ENCODE peak calls at places on chromosomes 12 and 14, in eight cellular contexts. L is T-helper 1 cell; D is head of caudate nucleus; K is GM04504; A is stimulated activated CD8-positive, alpha-beta memory T cell treated with anti-CD3 and anti-CD28 coated beads, Interleukin-12 subunit alpha, Interleukin-12 subunit beta, amount 100 ng/mL, for 1 hour; G is GM20000; M is CD8-positive, alpha-beta T cell; F is HL-60. J is an unnamed sample.

GRCh38 chr14:54480830-54481562 is 7.8 kb downstream of the GMFB start:
- DNase-seq in L (no peak), D (no peak), K (no peak), A (no peak), G (no peak), M (no peak), F (no peak), J (no peak)

GRCh38 chr12:52262286-52262685 is 12.2 kb upstream of the KRT86 start:
- DNase-seq in L (no peak), D (no peak), K (no peak), A (no peak), G (no peak), M (no peak), F (no peak), J (no peak)

GRCh38 chr12:87801860-87802720 is 227.1 kb downstream of the C12orf50 start:
- DNase-seq in L (no peak), D (no peak), K (no peak), A (no peak), G (no peak), M (no peak), F (no peak), J (no peak)

GRCh38 chr12:67452119-67452805 is 183.1 kb downstream of the CAND1 start:
- DNase-seq in L (peak), D (no peak), K (no peak), A (no peak), G (peak), M (no peak), F (no peak), J (no peak)

GRCh38 chr12:95790912-95791849 is 617 bp upstream of the NTN4 start:
- DNase-seq in L (no peak), D (peak), K (no peak), A (no peak), G (peak), M (peak), F (no peak), J (no peak)

GRCh38 chr12:115267891-115268290 is 583.9 kb upstream of the TBX3 start:
- DNase-seq in L (no peak), D (no peak), K (no peak), A (no peak), G (no peak), M (no peak), F (no peak), J (peak)

GRCh38 chr12:12791756-12792346 is 6.4 kb downstream of the APOLD1 start:
- DNase-seq in L (no peak), D (no peak), K (no peak), A (no peak), G (no peak), M (no peak), F (no peak), J (no peak)

GRCh38 chr12:65430571-65431306 is 152.3 kb downstream of the MSRB3 start:
- DNase-seq in L (no peak), D (no peak), K (no peak), A (no peak), G (no peak), M (no peak), F (no peak), J (no peak)

GRCh38 chr14:61520546-61520945 is 174.8 kb upstream of the HIF1A start:
- DNase-seq in L (no peak), D (no peak), K (no peak), A (no peak), G (no peak), M (no peak), F (no peak), J (no peak)

GRCh38 chr14:72796935-72797334 is 97.0 kb downstream of the DPF3 start:
- DNase-seq in L (no peak), D (no peak), K (no peak), A (no peak), G (no peak), M (no peak), F (no peak), J (no peak)

GRCh38 chr14:72618424-72618823 is 275.5 kb downstream of the DPF3 start:
- DNase-seq in L (no peak), D (no peak), K (no peak), A (no peak), G (no peak), M (peak), F (no peak), J (no peak)

GRCh38 chr12:117857632-117858274 is 111.0 kb downstream of the KSR2 start:
- DNase-seq in L (peak), D (peak), K (no peak), A (peak), G (peak), M (peak), F (peak), J (no peak)

GRCh38 chr12:19778822-19779221 is 339.5 kb downstream of the AEBP2 start:
- DNase-seq in L (no peak), D (no peak), K (no peak), A (no peak), G (no peak), M (no peak), F (no peak), J (no peak)

GRCh38 chr14:22479781-22480464 is 109.1 kb downstream of the DAD1 start:
- DNase-seq in L (no peak), D (no peak), K (no peak), A (no peak), G (no peak), M (no peak), F (no peak), J (no peak)